ENCODE peak calls at places on chromosomes 7 and 10, in nine cellular contexts. M, P, Z, V, T, L, R, J and Y are unnamed samples.

GRCh38 chr7:158684329-158684728 is 20.3 kb downstream of the NCAPG2 start:
- DNase-seq in M (no peak), Z (no peak), R (no peak), T (no peak), J (no peak), V (no peak), P (peak), L (no peak), Y (no peak)

GRCh38 chr10:90780488-90780887 is 77.4 kb downstream of the HTR7 start:
- DNase-seq in Z (no peak), J (no peak), P (no peak), V (no peak), M (no peak), T (no peak), R (no peak), L (no peak), Y (no peak)

GRCh38 chr7:157193274-157193673 is 54.5 kb downstream of the UBE3C start:
- DNase-seq in T (no peak), Z (no peak), L (no peak), M (no peak), P (no peak), V (no peak), J (no peak), R (no peak), Y (no peak)

GRCh38 chr10:80855348-80855971 is 317.8 kb downstream of the SH2D4B start:
- DNase-seq in P (no peak), Z (peak), V (no peak), M (no peak), L (no peak), R (no peak), J (peak), T (no peak), Y (no peak)

GRCh38 chr7:44980393-44981034 is 1.7 kb upstream of the MYO1G start:
- DNase-seq in J (no peak), P (peak), M (peak), Z (peak), R (no peak), V (peak), L (no peak), T (peak), Y (no peak)

GRCh38 chr10:87657370-87657769 is 2.3 kb upstream of the PAPSS2 start:
- DNase-seq in T (peak), R (no peak), V (no peak), L (peak), Z (no peak), P (peak), J (no peak), M (peak), Y (no peak)

GRCh38 chr10:98131615-98132014 is 2.8 kb upstream of the R3HCC1L start:
- DNase-seq in L (no peak), M (no peak), R (no peak), Z (no peak), V (no peak), J (no peak), P (no peak), T (no peak), Y (no peak)

GRCh38 chr10:17788646-17789045 is 20.5 kb upstream of the MRC1 start:
- DNase-seq in Z (no peak), P (peak), M (no peak), V (no peak), J (no peak), T (no peak), L (no peak), R (no peak), Y (no peak)

GRCh38 chr10:95444792-95445191 is 116.4 kb downstream of the SORBS1 start:
- DNase-seq in Z (no peak), V (no peak), P (no peak), T (no peak), R (no peak), J (no peak), M (no peak), L (no peak), Y (no peak)

GRCh38 chr7:105136221-105136620 is 122.2 kb downstream of the KMT2E start:
- DNase-seq in V (no peak), Z (no peak), J (no peak), M (peak), T (peak), L (no peak), P (peak), R (no peak), Y (no peak)

GRCh38 chr10:11693376-11693775 is 48.8 kb upstream of the ECHDC3 start:
- DNase-seq in R (no peak), T (no peak), Z (no peak), V (no peak), P (no peak), M (no peak), L (no peak), J (no peak), Y (no peak)

GRCh38 chr10:32952541-32953276 is 5.3 kb downstream of the ITGB1 start:
- DNase-seq in Z (no peak), T (no peak), R (no peak), L (no peak), M (no peak), V (no peak), P (no peak), J (no peak), Y (no peak)

GRCh38 chr10:127915324-127915723 is 8.4 kb downstream of the PTPRE start:
- DNase-seq in M (no peak), Z (no peak), T (no peak), V (no peak), L (no peak), J (no peak), P (no peak), R (no peak), Y (no peak)